ENCODE peak calls at places on chromosomes 1 and 21, in four cellular contexts. One of them, this sample, is unnamed.

GRCh38 chr1:165288301-165289120 is 68.0 kb downstream of the LMX1A start:
- DNase-seq in EL: no peak
- DNase-seq in AG20443: no peak
- DNase-seq in left cardiac atrium: no peak
- DNase-seq in this sample: no peak

GRCh38 chr1:170562644-170563338 is 30.8 kb downstream of the GORAB start:
- DNase-seq in EL: peak; percentile 84
- DNase-seq in AG20443: peak; percentile 83
- DNase-seq in left cardiac atrium: peak; percentile 62
- DNase-seq in this sample: no peak

GRCh38 chr1:22259581-22260282 is 116.8 kb upstream of the WNT4 start:
- DNase-seq in EL: peak; percentile 14
- DNase-seq in AG20443: no peak
- DNase-seq in left cardiac atrium: no peak
- DNase-seq in this sample: no peak

GRCh38 chr21:37921091-37921490 is 4.8 kb upstream of the KCNJ6 start:
- DNase-seq in EL: peak; percentile 32
- DNase-seq in AG20443: no peak
- DNase-seq in left cardiac atrium: no peak
- DNase-seq in this sample: no peak

GRCh38 chr1:40944326-40944725 is 35.2 kb upstream of the CTPS1 start:
- DNase-seq in EL: peak; percentile 95
- DNase-seq in AG20443: no peak
- DNase-seq in left cardiac atrium: peak; percentile 46
- DNase-seq in this sample: no peak

GRCh38 chr1:223443397-223443796 is 50.2 kb downstream of the CCDC185 start:
- DNase-seq in EL: no peak
- DNase-seq in AG20443: no peak
- DNase-seq in left cardiac atrium: no peak
- DNase-seq in this sample: no peak

GRCh38 chr1:192979542-192979941 is 79.6 kb downstream of the UCHL5 start:
- DNase-seq in EL: no peak
- DNase-seq in AG20443: no peak
- DNase-seq in left cardiac atrium: no peak
- DNase-seq in this sample: no peak

GRCh38 chr1:243748706-243749283 is 101.2 kb downstream of the AKT3 start:
- DNase-seq in EL: peak; percentile 73
- DNase-seq in AG20443: peak; percentile 64
- DNase-seq in left cardiac atrium: no peak
- DNase-seq in this sample: no peak

GRCh38 chr1:43140583-43140982 is 31.5 kb downstream of the EBNA1BP2 start:
- DNase-seq in EL: no peak
- DNase-seq in AG20443: no peak
- DNase-seq in left cardiac atrium: no peak
- DNase-seq in this sample: no peak

GRCh38 chr1:52677407-52677806 is 20.7 kb downstream of the COA7 start:
- DNase-seq in EL: no peak
- DNase-seq in AG20443: no peak
- DNase-seq in left cardiac atrium: peak; percentile 44
- DNase-seq in this sample: no peak

GRCh38 chr1:6588893-6589481 is 9.2 kb downstream of the ZBTB48 start:
- DNase-seq in EL: no peak
- DNase-seq in AG20443: no peak
- DNase-seq in left cardiac atrium: no peak
- DNase-seq in this sample: no peak

GRCh38 chr21:32425628-32426027 is 13.1 kb downstream of the EVA1C start:
- DNase-seq in EL: no peak
- DNase-seq in AG20443: no peak
- DNase-seq in left cardiac atrium: no peak
- DNase-seq in this sample: no peak

GRCh38 chr1:71836899-71837298 is 445.4 kb downstream of the NEGR1 start:
- DNase-seq in EL: no peak
- DNase-seq in AG20443: no peak
- DNase-seq in left cardiac atrium: no peak
- DNase-seq in this sample: no peak

GRCh38 chr1:29197590-29197924 is 15.9 kb upstream of the SRSF4 start:
- DNase-seq in EL: peak; percentile 56
- DNase-seq in AG20443: peak; percentile 43
- DNase-seq in left cardiac atrium: no peak
- DNase-seq in this sample: peak; percentile 33

GRCh38 chr1:158952416-158952815 is 21.1 kb downstream of the PYHIN1 start:
- DNase-seq in EL: no peak
- DNase-seq in AG20443: no peak
- DNase-seq in left cardiac atrium: no peak
- DNase-seq in this sample: no peak

GRCh38 chr1:7300893-7301292 is 470.2 kb upstream of the VAMP3 start:
- DNase-seq in EL: peak; percentile 97
- DNase-seq in AG20443: peak; percentile 83
- DNase-seq in left cardiac atrium: no peak
- DNase-seq in this sample: no peak

GRCh38 chr1:119291611-119292206 is 76.9 kb upstream of the HAO2 start:
- DNase-seq in EL: no peak
- DNase-seq in AG20443: peak; percentile 43
- DNase-seq in left cardiac atrium: no peak
- DNase-seq in this sample: no peak

GRCh38 chr1:174812656-174813055 is 187.1 kb upstream of the CACYBP start:
- DNase-seq in EL: peak; percentile 19
- DNase-seq in AG20443: no peak
- DNase-seq in left cardiac atrium: no peak
- DNase-seq in this sample: no peak